ENCODE peak calls at places on chromosome 19, in nine cellular contexts. M is heart right ventricle, J is kidney epithelial cell, G is AG04450, I is BJ, N is AG09309, Y is lower leg skin, U is neural progenitor cell, S is fibroblast of mammary gland. V is an unnamed sample.

GRCh38 chr19:49019242-49019932 is 2.5 kb upstream of the LHB start:
- DNase-seq in M (peak; percentile 46), J (no peak), G (no peak), I (no peak), N (no peak), Y (peak; percentile 62), U (peak; percentile 77), S (peak; percentile 31), V (no peak)

GRCh38 chr19:47697863-47698609 is 15.2 kb upstream of the EHD2 start:
- DNase-seq in M (peak; percentile 73), J (peak; percentile 23), G (peak; percentile 53), I (no peak), N (peak; percentile 50), Y (peak; percentile 59), U (peak; percentile 94), S (peak; percentile 86), V (peak; percentile 47)

GRCh38 chr19:4007021-4007835 is at the start of gene PIAS4:
- DNase-seq in M (peak; percentile 95), J (peak; percentile 62), G (peak; percentile 69), I (peak; percentile 67), N (peak; percentile 49), Y (peak; percentile 92), U (peak; percentile 100), S (peak; percentile 87), V (peak; percentile 67)

GRCh38 chr19:7554990-7555864 is 19.7 kb downstream of the PNPLA6 start:
- DNase-seq in M (no peak), J (no peak), G (no peak), I (no peak), N (no peak), Y (no peak), U (peak; percentile 46), S (no peak), V (no peak)

GRCh38 chr19:10395436-10395835 is 7.9 kb downstream of the CDC37 start:
- DNase-seq in M (no peak), J (no peak), G (no peak), I (no peak), N (no peak), Y (no peak), U (no peak), S (no peak), V (no peak)

GRCh38 chr19:40445945-40446784 is 2.0 kb upstream of the SERTAD3 start:
- DNase-seq in M (no peak), J (no peak), G (no peak), I (no peak), N (no peak), Y (no peak), U (peak; percentile 78), S (peak; percentile 28), V (no peak)

GRCh38 chr19:28727133-28727834 is 485.7 kb downstream of the UQCRFS1 start:
- DNase-seq in M (no peak), J (no peak), G (no peak), I (no peak), N (no peak), Y (no peak), U (peak; percentile 43), S (peak; percentile 7), V (no peak)

GRCh38 chr19:12478234-12478941 is 6.2 kb downstream of the ZNF709 start:
- DNase-seq in M (no peak), J (no peak), G (no peak), I (no peak), N (no peak), Y (no peak), U (no peak), S (no peak), V (no peak)

GRCh38 chr19:524062-524674 is 7.4 kb upstream of the CDC34 start:
- DNase-seq in M (peak; percentile 53), J (no peak), G (no peak), I (no peak), N (no peak), Y (no peak), U (no peak), S (peak; percentile 36), V (no peak)

GRCh38 chr19:35718345-35719041 is 690 bp downstream of the KMT2B start:
- DNase-seq in M (peak; percentile 40), J (no peak), G (no peak), I (no peak), N (no peak), Y (no peak), U (no peak), S (no peak), V (no peak)

GRCh38 chr19:872266-872951 is 12.9 kb downstream of the CFD start:
- DNase-seq in M (peak; percentile 50), J (no peak), G (no peak), I (no peak), N (no peak), Y (peak; percentile 71), U (peak; percentile 85), S (peak; percentile 59), V (no peak)

GRCh38 chr19:11530432-11530831 is 1.5 kb upstream of the ECSIT start:
- DNase-seq in M (peak; percentile 78), J (no peak), G (peak; percentile 41), I (no peak), N (no peak), Y (peak; percentile 50), U (peak; percentile 89), S (peak; percentile 90), V (peak; percentile 45)

GRCh38 chr19:31533114-31533513 is 183.9 kb upstream of the TSHZ3 start:
- DNase-seq in M (no peak), J (no peak), G (no peak), I (no peak), N (no peak), Y (no peak), U (no peak), S (peak; percentile 28), V (no peak)

GRCh38 chr19:11446652-11447301 is 11.3 kb downstream of the PRKCSH start:
- DNase-seq in M (peak; percentile 39), J (no peak), G (no peak), I (no peak), N (no peak), Y (no peak), U (peak; percentile 84), S (peak; percentile 21), V (no peak)

GRCh38 chr19:41887711-41888382 is 4.9 kb downstream of the ARHGEF1 start:
- DNase-seq in M (no peak), J (peak; percentile 86), G (no peak), I (peak; percentile 15), N (no peak), Y (no peak), U (no peak), S (peak; percentile 20), V (no peak)

GRCh38 chr19:7789447-7789846 is 26.4 kb downstream of the CLEC4M start:
- DNase-seq in M (no peak), J (no peak), G (no peak), I (no peak), N (no peak), Y (no peak), U (peak; percentile 39), S (no peak), V (no peak)

GRCh38 chr19:33910922-33911321 is 114.3 kb downstream of the KCTD15 start:
- DNase-seq in M (no peak), J (no peak), G (no peak), I (no peak), N (no peak), Y (no peak), U (no peak), S (no peak), V (no peak)

GRCh38 chr19:2454199-2454961 is 2.4 kb downstream of the LMNB2 start:
- DNase-seq in M (no peak), J (no peak), G (no peak), I (no peak), N (no peak), Y (no peak), U (no peak), S (no peak), V (no peak)
- H3K4me3 ChIP-seq in M (no peak overlapping the region), J (no peak overlapping the region), G (no peak overlapping the region), I (no peak overlapping the region), N (no peak overlapping the region), Y (no peak overlapping the region), U (peak overlapping the region; percentile 100), S (no peak overlapping the region), V (no peak overlapping the region)

GRCh38 chr19:36850646-36851442 is at the start of gene ZNF345:
- DNase-seq in M (peak; percentile 94), J (peak; percentile 88), G (peak; percentile 86), I (peak; percentile 62), N (peak; percentile 71), Y (peak; percentile 92), U (peak; percentile 99), S (peak; percentile 94), V (peak; percentile 79)

GRCh38 chr19:36851898-36852297 is 1.2 kb downstream of the ZNF345 start:
- DNase-seq in M (no peak), J (no peak), G (no peak), I (no peak), N (no peak), Y (no peak), U (no peak), S (no peak), V (no peak)

GRCh38 chr19:36849701-36850645 is 703 bp upstream of the ZNF345 start:
- DNase-seq in M (peak; percentile 94), J (peak; percentile 67), G (peak; percentile 67), I (peak; percentile 70), N (peak; percentile 50), Y (peak; percentile 91), U (peak; percentile 96), S (peak; percentile 89), V (peak; percentile 68)

GRCh38 chr19:36847968-36848367 is 2.7 kb upstream of the ZNF345 start:
- DNase-seq in M (no peak), J (no peak), G (no peak), I (no peak), N (no peak), Y (no peak), U (no peak), S (no peak), V (no peak)
- H3K4me3 ChIP-seq in M (no peak overlapping the region), J (no peak overlapping the region), G (no peak overlapping the region), I (no peak overlapping the region), N (no peak overlapping the region), Y (no peak overlapping the region), U (no peak overlapping the region), S (no peak overlapping the region), V (no peak overlapping the region)

GRCh38 chr19:17778621-17779280 is 16.2 kb upstream of the B3GNT3 start:
- DNase-seq in M (no peak), J (no peak), G (no peak), I (no peak), N (no peak), Y (no peak), U (peak; percentile 59), S (no peak), V (no peak)
- H3K4me3 ChIP-seq in M (no peak overlapping the region), J (peak overlapping the region; percentile 26), G (peak overlapping the region; percentile 35), I (peak overlapping the region; percentile 35), N (no peak overlapping the region), Y (no peak overlapping the region), U (peak overlapping the region; percentile 49), S (no peak overlapping the region), V (peak overlapping the region; percentile 37)

DNA sequence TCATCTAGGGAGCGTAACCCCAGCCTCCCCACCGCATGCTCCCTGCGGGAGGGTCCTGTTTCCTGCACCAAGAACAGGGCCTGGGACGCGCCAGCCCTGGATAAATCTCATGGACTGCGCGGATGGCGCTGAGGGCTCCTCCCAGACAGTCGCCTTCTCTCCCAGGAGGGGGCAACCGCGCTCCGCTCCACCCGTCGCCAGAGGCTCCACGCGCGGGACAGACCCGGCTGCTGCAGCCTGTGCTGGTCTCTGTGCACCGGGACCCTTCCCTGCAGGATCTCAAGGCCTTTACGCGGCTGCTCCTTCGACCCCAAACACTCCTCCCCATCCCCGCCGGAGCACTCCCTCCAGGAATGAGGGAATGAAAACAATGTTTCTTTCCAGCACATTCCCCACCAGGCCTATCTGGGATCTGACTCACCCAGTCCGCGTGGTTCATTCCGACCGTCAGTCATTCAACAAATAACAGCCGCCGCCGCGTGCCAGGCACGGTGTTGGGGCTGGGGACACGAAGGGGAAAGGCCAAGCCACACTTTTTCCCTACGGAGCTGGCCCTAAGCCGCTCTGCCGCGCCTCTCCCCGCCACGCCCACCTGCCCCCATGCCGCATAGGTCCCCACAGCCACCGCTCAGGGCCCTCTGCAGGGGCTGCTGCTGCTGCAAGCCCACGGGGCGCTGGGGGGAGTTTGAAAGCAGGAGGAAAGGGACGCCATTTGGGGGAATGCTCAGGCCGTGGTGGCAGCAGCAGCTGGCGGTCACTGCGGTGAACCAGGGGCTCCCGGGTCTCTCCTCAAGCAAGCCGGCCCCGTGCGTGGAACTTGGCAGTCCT is 6.0 kb downstream of the PNMA8B start:
- DNase-seq in M (peak; percentile 45), J (no peak), G (no peak), I (no peak), N (no peak), Y (no peak), U (peak; percentile 67), S (peak; percentile 69), V (no peak)
- H3K4me3 ChIP-seq in M (peak overlapping the region; percentile 19), J (no peak overlapping the region), G (no peak overlapping the region), I (no peak overlapping the region), N (no peak overlapping the region), Y (no peak overlapping the region), U (peak overlapping the region; percentile 5), S (no peak overlapping the region), V (no peak overlapping the region)